ENCODE peak calls at places on chromosomes 5 and 9, in eight cellular contexts. One of them, this sample, is unnamed.

GRCh38 chr5:170315154-170315553 is 17.6 kb upstream of the LCP2 start:
- ATAC-seq in IMR-90: no peak
- ATAC-seq in HCT116: no peak
- ATAC-seq in A549: no peak
- ATAC-seq in heart left ventricle: peak; percentile 86
- ATAC-seq in HepG2: no peak
- ATAC-seq in body of pancreas: peak; percentile 73
- ATAC-seq in K562: no peak
- ATAC-seq in this sample: peak; percentile 93

GRCh38 chr5:149356391-149356790 is 1.5 kb upstream of the PCYOX1L start:
- ATAC-seq in IMR-90: no peak
- ATAC-seq in HCT116: no peak
- ATAC-seq in A549: no peak
- ATAC-seq in heart left ventricle: no peak
- ATAC-seq in HepG2: no peak
- ATAC-seq in body of pancreas: no peak
- ATAC-seq in K562: no peak
- ATAC-seq in this sample: no peak

GRCh38 chr9:8365466-8366160 is 566.0 kb upstream of the DMAC1 start:
- ATAC-seq in IMR-90: no peak
- ATAC-seq in HCT116: no peak
- ATAC-seq in A549: no peak
- ATAC-seq in heart left ventricle: no peak
- ATAC-seq in HepG2: no peak
- ATAC-seq in body of pancreas: no peak
- ATAC-seq in K562: no peak
- ATAC-seq in this sample: no peak

GRCh38 chr5:79697222-79698164 is 7.9 kb downstream of the CMYA5 start:
- ATAC-seq in IMR-90: peak; percentile 29
- ATAC-seq in HCT116: no peak
- ATAC-seq in A549: no peak
- ATAC-seq in heart left ventricle: peak; percentile 91
- ATAC-seq in HepG2: no peak
- ATAC-seq in body of pancreas: no peak
- ATAC-seq in K562: peak; percentile 79
- ATAC-seq in this sample: no peak

GRCh38 chr5:61866930-61867329 is 439.1 kb upstream of the KIF2A start:
- ATAC-seq in IMR-90: no peak
- ATAC-seq in HCT116: peak; percentile 65
- ATAC-seq in A549: no peak
- ATAC-seq in heart left ventricle: no peak
- ATAC-seq in HepG2: no peak
- ATAC-seq in body of pancreas: no peak
- ATAC-seq in K562: peak; percentile 56
- ATAC-seq in this sample: no peak

GRCh38 chr9:109035684-109036423 is 22.6 kb upstream of the CTNNAL1 start:
- ATAC-seq in IMR-90: peak; percentile 84
- ATAC-seq in HCT116: peak; percentile 91
- ATAC-seq in A549: peak; percentile 84
- ATAC-seq in heart left ventricle: peak; percentile 67
- ATAC-seq in HepG2: peak; percentile 86
- ATAC-seq in body of pancreas: peak; percentile 93
- ATAC-seq in K562: no peak
- ATAC-seq in this sample: peak; percentile 80

GRCh38 chr5:92544042-92544441 is 1037.0 kb downstream of the NR2F1-AS1 start:
- ATAC-seq in IMR-90: peak; percentile 28
- ATAC-seq in HCT116: no peak
- ATAC-seq in A549: no peak
- ATAC-seq in heart left ventricle: no peak
- ATAC-seq in HepG2: no peak
- ATAC-seq in body of pancreas: no peak
- ATAC-seq in K562: no peak
- ATAC-seq in this sample: no peak

GRCh38 chr5:144125163-144125726 is 45.2 kb downstream of the YIPF5 start:
- ATAC-seq in IMR-90: peak; percentile 79
- ATAC-seq in HCT116: no peak
- ATAC-seq in A549: no peak
- ATAC-seq in heart left ventricle: no peak
- ATAC-seq in HepG2: no peak
- ATAC-seq in body of pancreas: no peak
- ATAC-seq in K562: no peak
- ATAC-seq in this sample: no peak

GRCh38 chr9:76521244-76521673 is 62.3 kb downstream of the GCNT1 start:
- ATAC-seq in IMR-90: no peak
- ATAC-seq in HCT116: no peak
- ATAC-seq in A549: no peak
- ATAC-seq in heart left ventricle: no peak
- ATAC-seq in HepG2: no peak
- ATAC-seq in body of pancreas: no peak
- ATAC-seq in K562: peak; percentile 66
- ATAC-seq in this sample: no peak

GRCh38 chr5:145855842-145856267 is 17.0 kb downstream of the GRXCR2 start:
- ATAC-seq in IMR-90: peak; percentile 41
- ATAC-seq in HCT116: no peak
- ATAC-seq in A549: no peak
- ATAC-seq in heart left ventricle: peak; percentile 20
- ATAC-seq in HepG2: peak; percentile 74
- ATAC-seq in body of pancreas: peak; percentile 24
- ATAC-seq in K562: no peak
- ATAC-seq in this sample: peak; percentile 17

GRCh38 chr5:108295588-108296368 is 86.1 kb downstream of the FBXL17 start:
- ATAC-seq in IMR-90: peak; percentile 32
- ATAC-seq in HCT116: no peak
- ATAC-seq in A549: no peak
- ATAC-seq in heart left ventricle: no peak
- ATAC-seq in HepG2: no peak
- ATAC-seq in body of pancreas: no peak
- ATAC-seq in K562: no peak
- ATAC-seq in this sample: no peak

GRCh38 chr5:73770601-73771025 is 144.6 kb downstream of the ARHGEF28 start:
- ATAC-seq in IMR-90: peak; percentile 91
- ATAC-seq in HCT116: no peak
- ATAC-seq in A549: peak; percentile 54
- ATAC-seq in heart left ventricle: no peak
- ATAC-seq in HepG2: peak; percentile 81
- ATAC-seq in body of pancreas: no peak
- ATAC-seq in K562: no peak
- ATAC-seq in this sample: no peak

GRCh38 chr5:75701856-75702255 is 15.4 kb downstream of the POC5 start:
- ATAC-seq in IMR-90: no peak
- ATAC-seq in HCT116: no peak
- ATAC-seq in A549: no peak
- ATAC-seq in heart left ventricle: peak; percentile 82
- ATAC-seq in HepG2: no peak
- ATAC-seq in body of pancreas: no peak
- ATAC-seq in K562: no peak
- ATAC-seq in this sample: no peak

GRCh38 chr9:20219437-20219836 is 402.9 kb downstream of the MLLT3 start:
- ATAC-seq in IMR-90: no peak
- ATAC-seq in HCT116: no peak
- ATAC-seq in A549: no peak
- ATAC-seq in heart left ventricle: no peak
- ATAC-seq in HepG2: no peak
- ATAC-seq in body of pancreas: peak; percentile 83
- ATAC-seq in K562: no peak
- ATAC-seq in this sample: no peak

GRCh38 chr9:68964765-68965164 is 49.1 kb downstream of the PRKACG start:
- ATAC-seq in IMR-90: no peak
- ATAC-seq in HCT116: no peak
- ATAC-seq in A549: no peak
- ATAC-seq in heart left ventricle: no peak
- ATAC-seq in HepG2: no peak
- ATAC-seq in body of pancreas: no peak
- ATAC-seq in K562: no peak
- ATAC-seq in this sample: peak; percentile 34

GRCh38 chr9:134690946-134691694 is 49.5 kb downstream of the COL5A1 start:
- ATAC-seq in IMR-90: no peak
- ATAC-seq in HCT116: no peak
- ATAC-seq in A549: no peak
- ATAC-seq in heart left ventricle: no peak
- ATAC-seq in HepG2: no peak
- ATAC-seq in body of pancreas: no peak
- ATAC-seq in K562: no peak
- ATAC-seq in this sample: no peak

GRCh38 chr5:130063603-130064002 is 159.3 kb downstream of the CHSY3 start:
- ATAC-seq in IMR-90: no peak
- ATAC-seq in HCT116: no peak
- ATAC-seq in A549: no peak
- ATAC-seq in heart left ventricle: no peak
- ATAC-seq in HepG2: no peak
- ATAC-seq in body of pancreas: no peak
- ATAC-seq in K562: no peak
- ATAC-seq in this sample: no peak

GRCh38 chr5:176384366-176384930 is 4.0 kb downstream of the NOP16 start:
- ATAC-seq in IMR-90: no peak
- ATAC-seq in HCT116: no peak
- ATAC-seq in A549: no peak
- ATAC-seq in heart left ventricle: no peak
- ATAC-seq in HepG2: no peak
- ATAC-seq in body of pancreas: no peak
- ATAC-seq in K562: no peak
- ATAC-seq in this sample: no peak
- TF ChIP-seq POLR2A in IMR-90: no peak
- TF ChIP-seq POLR2A in HCT116: no peak
- TF ChIP-seq POLR2A in A549: no peak
- TF ChIP-seq POLR2A in heart left ventricle: no peak
- TF ChIP-seq POLR2A in HepG2: no peak
- TF ChIP-seq POLR2A in body of pancreas: no peak
- TF ChIP-seq POLR2A in K562: no peak
- TF ChIP-seq POLR2A in this sample: no peak

GRCh38 chr5:150589791-150590601 is 50.5 kb upstream of the SYNPO start:
- ATAC-seq in IMR-90: peak; percentile 80
- ATAC-seq in HCT116: no peak
- ATAC-seq in A549: peak; percentile 50
- ATAC-seq in heart left ventricle: peak; percentile 78
- ATAC-seq in HepG2: peak; percentile 97
- ATAC-seq in body of pancreas: peak; percentile 72
- ATAC-seq in K562: peak; percentile 95
- ATAC-seq in this sample: peak; percentile 83
- TF ChIP-seq CTCF in IMR-90: peak; percentile 50
- TF ChIP-seq CTCF in HCT116: no peak
- TF ChIP-seq CTCF in A549: no peak
- TF ChIP-seq CTCF in heart left ventricle: peak; percentile 90
- TF ChIP-seq CTCF in HepG2: peak; percentile 83
- TF ChIP-seq CTCF in body of pancreas: peak; percentile 45
- TF ChIP-seq CTCF in K562: peak; percentile 64
- TF ChIP-seq CTCF in this sample: peak; percentile 89

DNA sequence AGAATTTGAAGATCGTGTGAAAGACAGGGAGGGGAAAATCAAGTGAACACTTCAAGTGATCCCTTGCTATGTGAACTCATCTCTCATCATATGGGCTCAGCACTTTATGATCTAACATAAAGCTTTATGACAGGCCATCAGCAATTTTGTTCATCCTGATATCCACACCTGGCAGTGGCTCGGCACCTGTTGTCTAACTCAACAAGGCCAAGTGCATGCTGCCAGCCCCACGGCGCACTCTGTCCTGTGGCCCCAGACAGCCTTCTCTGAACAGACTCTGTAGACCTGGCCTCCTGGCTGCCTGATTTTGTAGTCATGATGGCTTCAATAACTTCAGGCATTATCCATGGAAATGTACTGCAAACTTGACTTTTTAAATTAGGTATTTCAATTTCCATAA is 106.3 kb downstream of the MEF2C start:
- ATAC-seq in IMR-90: no peak
- ATAC-seq in HCT116: no peak
- ATAC-seq in A549: no peak
- ATAC-seq in heart left ventricle: no peak
- ATAC-seq in HepG2: no peak
- ATAC-seq in body of pancreas: no peak
- ATAC-seq in K562: no peak
- ATAC-seq in this sample: no peak
- TF ChIP-seq POLR2A in IMR-90: no peak
- TF ChIP-seq POLR2A in HCT116: no peak
- TF ChIP-seq POLR2A in A549: no peak
- TF ChIP-seq POLR2A in heart left ventricle: no peak
- TF ChIP-seq POLR2A in HepG2: no peak
- TF ChIP-seq POLR2A in body of pancreas: no peak
- TF ChIP-seq POLR2A in K562: no peak
- TF ChIP-seq POLR2A in this sample: no peak

GRCh38 chr9:26850995-26851394 is 41.6 kb downstream of the CAAP1 start:
- ATAC-seq in IMR-90: no peak
- ATAC-seq in HCT116: no peak
- ATAC-seq in A549: no peak
- ATAC-seq in heart left ventricle: no peak
- ATAC-seq in HepG2: no peak
- ATAC-seq in body of pancreas: no peak
- ATAC-seq in K562: no peak
- ATAC-seq in this sample: no peak

GRCh38 chr9:26856413-26857032 is 36.1 kb downstream of the CAAP1 start:
- ATAC-seq in IMR-90: no peak
- ATAC-seq in HCT116: peak; percentile 69
- ATAC-seq in A549: peak; percentile 69
- ATAC-seq in heart left ventricle: no peak
- ATAC-seq in HepG2: peak; percentile 80
- ATAC-seq in body of pancreas: no peak
- ATAC-seq in K562: peak; percentile 59
- ATAC-seq in this sample: no peak
- TF ChIP-seq CTCF in IMR-90: peak; percentile 33
- TF ChIP-seq CTCF in HCT116: peak; percentile 80
- TF ChIP-seq CTCF in A549: peak; percentile 32
- TF ChIP-seq CTCF in heart left ventricle: peak; percentile 26
- TF ChIP-seq CTCF in HepG2: peak; percentile 76
- TF ChIP-seq CTCF in body of pancreas: no peak
- TF ChIP-seq CTCF in K562: peak; percentile 33
- TF ChIP-seq CTCF in this sample: peak; percentile 24

GRCh38 chr5:55599148-55600050 is 64.6 kb upstream of the PLPP1 start:
- ATAC-seq in IMR-90: no peak
- ATAC-seq in HCT116: no peak
- ATAC-seq in A549: no peak
- ATAC-seq in heart left ventricle: peak; percentile 21
- ATAC-seq in HepG2: no peak
- ATAC-seq in body of pancreas: no peak
- ATAC-seq in K562: no peak
- ATAC-seq in this sample: no peak
- TF ChIP-seq POLR2A in IMR-90: no peak
- TF ChIP-seq POLR2A in HCT116: no peak
- TF ChIP-seq POLR2A in A549: no peak
- TF ChIP-seq POLR2A in heart left ventricle: no peak
- TF ChIP-seq POLR2A in HepG2: no peak
- TF ChIP-seq POLR2A in body of pancreas: no peak
- TF ChIP-seq POLR2A in K562: no peak
- TF ChIP-seq POLR2A in this sample: no peak

This sample was measured in gastroesophageal sphincter.